ENCODE peak calls at places on chromosome 14, in nine cellular contexts. W, R, K, Y, M, E, P, O and G are unnamed samples.

GRCh38 chr14:65211341-65211987 is 109.1 kb upstream of the MAX start:
- DNase-seq in W (no peak), R (no peak), K (no peak), Y (no peak), M (peak), E (no peak), P (no peak), O (peak), G (no peak)

GRCh38 chr14:101191882-101192660 is 288.5 kb upstream of the RTL1 start:
- DNase-seq in W (no peak), R (no peak), K (no peak), Y (no peak), M (no peak), E (no peak), P (no peak), O (no peak), G (no peak)

GRCh38 chr14:73714656-73715081 is 485 bp upstream of the PNMA1 start:
- DNase-seq in W (no peak), R (no peak), K (no peak), Y (no peak), M (no peak), E (no peak), P (no peak), O (no peak), G (peak)

GRCh38 chr14:93984987-93985410 is 8.6 kb upstream of the ASB2 start:
- DNase-seq in W (no peak), R (no peak), K (no peak), Y (no peak), M (peak), E (no peak), P (peak), O (peak), G (no peak)

GRCh38 chr14:96741151-96741977 is 55.8 kb upstream of the VRK1 start:
- DNase-seq in W (peak), R (peak), K (peak), Y (peak), M (peak), E (peak), P (peak), O (peak), G (no peak)

GRCh38 chr14:105881021-105881930 is 354.9 kb downstream of the TMEM121 start:
- DNase-seq in W (no peak), R (no peak), K (peak), Y (no peak), M (no peak), E (no peak), P (no peak), O (no peak), G (no peak)

GRCh38 chr14:42869681-42870080 is 1263.0 kb downstream of the LRFN5 start:
- DNase-seq in W (no peak), R (no peak), K (no peak), Y (no peak), M (peak), E (no peak), P (no peak), O (no peak), G (no peak)

GRCh38 chr14:58944957-58945356 is 243.5 kb upstream of the DAAM1 start:
- DNase-seq in W (no peak), R (no peak), K (no peak), Y (no peak), M (no peak), E (no peak), P (no peak), O (no peak), G (no peak)

GRCh38 chr14:53355581-53356112 is 202.5 kb upstream of the DDHD1 start:
- DNase-seq in W (no peak), R (no peak), K (no peak), Y (no peak), M (no peak), E (no peak), P (peak), O (no peak), G (no peak)

GRCh38 chr14:69288956-69289705 is 29.2 kb downstream of the GALNT16 start:
- DNase-seq in W (no peak), R (no peak), K (no peak), Y (no peak), M (no peak), E (no peak), P (no peak), O (no peak), G (no peak)

GRCh38 chr14:102086346-102086971 is 385 bp downstream of the HSP90AA1 start:
- DNase-seq in W (peak), R (peak), K (peak), Y (peak), M (peak), E (peak), P (no peak), O (peak), G (peak)

GRCh38 chr14:106459971-106460730 is 933.8 kb downstream of the TMEM121 start:
- DNase-seq in W (peak), R (peak), K (peak), Y (peak), M (peak), E (no peak), P (peak), O (no peak), G (no peak)

GRCh38 chr14:92728781-92729364 is 19.6 kb downstream of the LGMN start:
- DNase-seq in W (no peak), R (no peak), K (peak), Y (peak), M (peak), E (no peak), P (peak), O (peak), G (no peak)

GRCh38 chr14:100191584-100192249 is 32.3 kb upstream of the DEGS2 start:
- DNase-seq in W (no peak), R (no peak), K (no peak), Y (no peak), M (no peak), E (no peak), P (no peak), O (no peak), G (no peak)